ENCODE peak calls at places on chromosomes 16 and 17, in seven cellular contexts. R is PC-3, V is neuronal stem cell, E is DND-41, S is IMR-90, N is MM.1S, B is neural progenitor cell. F is an unnamed sample.

GRCh38 chr16:79184464-79184863 is 416.1 kb downstream of the MAF start:
- DNase-seq in N (no peak), R (no peak), B (no peak), V (no peak), S (no peak), E (no peak), F (no peak)

GRCh38 chr17:17783825-17784598 is 52.8 kb downstream of the SREBF1 start:
- DNase-seq in B (peak), V (peak), N (no peak), E (peak), R (no peak), S (no peak), F (no peak)

GRCh38 chr16:15770512-15770911 is 86.3 kb downstream of the MYH11 start:
- DNase-seq in S (peak), V (no peak), N (no peak), R (no peak), E (no peak), B (no peak), F (no peak)

GRCh38 chr17:58621174-58621573 is 70.7 kb downstream of the TEX14 start:
- DNase-seq in B (no peak), V (no peak), E (no peak), N (peak), S (no peak), R (no peak), F (no peak)

GRCh38 chr17:74840989-74841666 is 18.6 kb downstream of the GRIN2C start:
- DNase-seq in V (no peak), E (no peak), R (no peak), S (peak), B (peak), N (no peak), F (no peak)

GRCh38 chr17:20095366-20096080 is 86.4 kb downstream of the SPECC1 start:
- DNase-seq in B (peak), E (no peak), V (peak), N (no peak), R (peak), S (peak), F (peak)

GRCh38 chr16:21598676-21599157 is 660 bp upstream of the METTL9 start:
- DNase-seq in R (no peak), E (no peak), B (no peak), S (no peak), N (peak), V (no peak), F (no peak)

GRCh38 chr17:6660765-6661463 is 9.4 kb downstream of the C17orf100 start:
- DNase-seq in B (no peak), V (no peak), S (no peak), R (no peak), N (no peak), E (no peak), F (no peak)

GRCh38 chr17:39769974-39770587 is 32.3 kb downstream of the GRB7 start:
- DNase-seq in S (peak), V (no peak), R (peak), N (peak), E (peak), B (no peak), F (peak)

GRCh38 chr17:70599198-70599597 is 429.9 kb downstream of the KCNJ2 start:
- DNase-seq in B (no peak), S (no peak), R (no peak), N (no peak), E (no peak), V (no peak), F (no peak)

GRCh38 chr17:2963332-2964027 is 99.9 kb downstream of the OR1D5 start:
- DNase-seq in S (no peak), V (no peak), R (no peak), N (no peak), B (no peak), E (no peak), F (no peak)

GRCh38 chr17:1753767-1754429 is 8.0 kb upstream of the SERPINF1 start:
- DNase-seq in B (no peak), N (no peak), R (no peak), S (no peak), E (no peak), V (no peak), F (no peak)

GRCh38 chr16:15507299-15507958 is 73.0 kb downstream of the BMERB1 start:
- DNase-seq in R (no peak), V (no peak), N (no peak), B (no peak), S (peak), E (no peak), F (no peak)

GRCh38 chr17:81420769-81421462 is 25.7 kb downstream of the BAHCC1 start:
- DNase-seq in V (no peak), S (peak), E (no peak), N (no peak), B (no peak), R (no peak), F (no peak)

GRCh38 chr17:71472809-71473789 is 647.7 kb upstream of the SOX9 start:
- DNase-seq in E (peak), V (peak), R (peak), B (peak), S (peak), N (peak), F (peak)

GRCh38 chr17:47846741-47847340 is 4.1 kb downstream of the SP6 start:
- DNase-seq in N (no peak), R (no peak), V (no peak), E (no peak), S (no peak), B (peak), F (no peak)

GRCh38 chr16:58094791-58095574 is 34.2 kb downstream of the CFAP20 start:
- DNase-seq in E (no peak), V (no peak), S (no peak), N (no peak), B (no peak), R (no peak), F (no peak)

GRCh38 chr17:65988451-65988850 is 203.5 kb downstream of the CEP112 start:
- DNase-seq in N (no peak), V (no peak), S (no peak), B (no peak), R (no peak), E (no peak), F (no peak)

GRCh38 chr17:76506408-76507328 is 5.4 kb upstream of the RHBDF2 start:
- DNase-seq in E (peak), N (peak), S (peak), R (peak), B (peak), V (peak), F (peak)

GRCh38 chr16:19912445-19913305 is 28.0 kb upstream of the GPRC5B start:
- DNase-seq in N (no peak), R (peak), E (no peak), S (peak), B (no peak), V (no peak), F (peak)

GRCh38 chr17:64406321-64407200 is 15.9 kb upstream of the PECAM1 start:
- DNase-seq in S (no peak), B (peak), N (peak), E (no peak), R (peak), V (no peak), F (no peak)

GRCh38 chr17:48503747-48504146 is 27.1 kb downstream of the HOXB1 start:
- DNase-seq in R (no peak), E (no peak), B (no peak), N (no peak), S (peak), V (no peak), F (no peak)

GRCh38 chr17:784143-784542 is 2.0 kb downstream of the MRM3 start:
- DNase-seq in V (no peak), R (peak), S (peak), E (no peak), B (no peak), N (no peak), F (no peak)

GRCh38 chr16:11610580-11610979 is 23.9 kb upstream of the LITAF start:
- DNase-seq in R (no peak), N (no peak), V (no peak), B (no peak), S (no peak), E (no peak), F (no peak)

GRCh38 chr16:11614587-11615175 is 28.0 kb upstream of the LITAF start:
- DNase-seq in N (no peak), V (no peak), S (no peak), R (no peak), B (no peak), E (no peak), F (no peak)

GRCh38 chr16:11615756-11616447 is 29.2 kb upstream of the LITAF start:
- DNase-seq in B (no peak), N (no peak), R (no peak), E (no peak), S (peak), V (no peak), F (no peak)

GRCh38 chr16:11612110-11612981 is 25.6 kb upstream of the LITAF start:
- DNase-seq in B (no peak), S (no peak), E (no peak), R (no peak), V (no peak), N (peak), F (peak)

GRCh38 chr16:11613381-11614303 is 26.9 kb upstream of the LITAF start:
- DNase-seq in E (no peak), R (peak), S (no peak), V (no peak), N (no peak), B (no peak), F (no peak)
- H2AFZ ChIP-seq in E (no peak), R (no peak), S (peak), V (no peak), N (no peak), B (no peak), F (no peak)

DNA sequence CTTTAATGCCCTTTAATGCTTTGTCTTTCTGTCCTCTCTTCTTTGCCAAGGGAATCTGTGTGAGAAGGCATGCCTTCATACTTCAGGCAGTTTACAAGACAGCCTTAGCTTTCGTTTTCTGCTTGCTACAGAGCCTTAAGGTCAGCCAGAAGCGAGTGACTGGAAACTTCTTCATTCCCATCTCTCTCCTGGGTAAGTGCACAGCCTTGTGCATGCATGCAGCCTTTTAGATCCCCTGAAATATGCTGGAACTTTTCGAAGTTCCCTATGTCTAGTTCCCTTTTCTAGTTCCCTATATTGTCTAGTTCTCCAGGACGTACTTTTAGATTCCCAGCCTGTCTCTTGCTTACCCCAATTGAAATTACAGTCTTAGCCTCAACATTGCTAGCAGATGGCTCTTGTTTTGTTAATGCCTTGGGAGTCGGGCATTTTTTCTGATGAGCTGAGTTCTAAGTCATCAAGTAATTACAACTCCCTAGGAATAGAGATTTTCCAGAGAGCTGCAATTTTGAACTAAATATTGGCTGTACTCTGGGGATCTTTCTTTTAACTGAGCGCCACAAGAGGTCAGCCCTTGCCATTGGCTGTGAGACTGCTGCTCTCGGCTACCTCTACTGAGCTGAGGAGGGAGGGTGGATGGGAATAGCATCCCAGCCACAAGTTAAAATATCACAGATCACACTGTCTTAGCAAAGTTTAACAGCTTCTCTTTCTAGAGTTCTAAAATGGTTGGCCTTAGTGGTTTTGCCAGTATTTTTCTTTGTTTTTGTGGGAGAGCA is 22.7 kb upstream of the PPM1D start:
- DNase-seq in N (peak), S (peak), B (no peak), V (no peak), R (peak), E (no peak), F (no peak)
- H2AFZ ChIP-seq in N (peak), S (peak), B (peak), V (peak), R (peak), E (no peak), F (no peak)

GRCh38 chr16:65176603-65177002 is 54.7 kb upstream of the CDH11 start:
- DNase-seq in E (no peak), S (peak), B (no peak), R (no peak), V (no peak), N (no peak), F (no peak)
- H2AFZ ChIP-seq in E (no peak), S (no peak), B (no peak), R (no peak), V (no peak), N (no peak), F (no peak)

GRCh38 chr17:42270175-42270545 is 6.0 kb downstream of the STAT5B start:
- DNase-seq in R (no peak), N (no peak), S (no peak), B (no peak), E (no peak), V (no peak), F (no peak)
- H2AFZ ChIP-seq in R (no peak), N (no peak), S (no peak), B (no peak), E (no peak), V (no peak), F (no peak)

DNA sequence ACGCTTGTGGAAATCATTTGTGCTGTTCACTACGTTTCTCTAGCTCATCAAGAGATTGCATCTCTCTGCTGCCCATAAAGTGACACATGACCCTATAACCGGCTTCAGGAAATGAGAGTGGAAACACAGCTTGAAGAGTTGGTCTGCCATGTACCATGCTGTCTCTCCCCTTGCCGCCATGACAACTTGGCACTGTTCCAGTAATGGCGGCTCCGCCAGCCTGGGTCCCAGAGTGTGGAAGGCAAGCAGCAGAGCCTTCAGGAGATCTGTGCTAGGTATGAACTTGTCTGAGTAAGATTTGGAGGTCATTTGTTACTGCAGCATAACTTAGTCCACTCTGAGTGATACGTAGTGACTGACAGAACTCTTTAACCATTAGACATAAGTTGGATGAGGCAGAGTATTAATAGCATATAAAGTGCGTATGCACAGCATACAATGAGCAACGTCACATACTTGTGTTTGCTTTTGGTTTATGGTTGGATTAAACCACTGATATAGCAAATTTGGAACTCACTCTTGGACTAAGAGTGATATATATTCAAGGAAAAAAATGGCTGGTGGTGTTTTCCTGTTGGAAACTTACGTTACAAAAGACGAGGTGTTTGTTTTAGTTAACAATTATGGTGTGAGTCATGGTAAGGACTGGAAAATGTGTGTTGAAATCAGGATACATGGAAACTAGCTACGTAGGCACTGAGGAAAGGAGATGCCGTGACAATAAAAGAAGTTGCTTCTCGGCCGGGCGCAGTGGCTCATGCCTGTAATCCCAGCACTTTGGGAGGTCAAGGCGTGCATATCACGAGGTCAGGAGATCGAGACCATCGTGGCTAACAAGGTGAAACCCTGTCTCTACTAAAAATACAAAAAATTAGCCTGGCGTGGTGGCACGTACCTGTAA is 24.4 kb upstream of the PMP22 start:
- DNase-seq in R (peak), E (no peak), N (no peak), B (no peak), S (peak), V (no peak), F (no peak)
- H2AFZ ChIP-seq in R (peak), E (no peak), N (no peak), B (no peak), S (no peak), V (peak), F (no peak)

DNA sequence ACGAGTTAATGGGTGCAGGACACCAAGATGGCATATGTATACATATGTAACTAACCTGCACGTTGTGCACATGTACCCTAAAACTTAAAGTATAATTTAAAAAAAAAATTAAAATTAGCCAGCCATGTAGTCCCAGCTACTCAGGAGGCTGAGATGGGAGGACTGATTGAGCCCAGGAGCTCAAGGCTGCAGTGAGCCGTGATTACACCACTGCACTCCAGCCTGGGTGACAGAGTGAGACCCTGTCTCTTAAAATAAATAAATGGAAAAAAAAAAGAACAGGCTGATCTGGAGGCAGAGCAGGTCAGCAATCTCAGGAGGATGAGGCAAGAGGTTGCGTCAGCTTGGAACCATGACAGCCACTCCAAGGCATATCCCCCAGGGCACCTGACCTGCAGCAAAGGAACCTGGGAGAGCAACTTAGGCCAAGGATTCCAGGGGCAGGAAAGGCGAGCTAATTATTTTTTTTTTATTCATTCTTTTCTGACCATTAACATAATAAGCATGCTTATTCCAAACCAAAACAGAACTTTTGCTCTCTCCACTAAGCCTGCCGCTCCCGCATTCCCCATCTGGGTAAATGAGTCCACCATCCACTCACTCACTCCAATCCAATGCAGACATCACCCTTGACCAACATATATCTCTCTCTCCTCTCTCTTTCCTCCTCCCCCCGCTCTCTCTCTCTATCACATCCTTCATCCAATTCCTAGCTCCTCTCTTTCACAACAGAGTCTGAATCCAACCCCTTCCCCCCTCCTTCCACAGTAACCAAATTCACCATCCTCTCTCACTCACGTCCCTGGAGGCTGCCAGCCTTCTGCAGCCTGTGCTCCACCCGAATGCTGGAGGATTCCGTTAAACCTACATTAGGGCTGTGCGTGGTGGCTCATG is 47.7 kb downstream of the TK2 start:
- DNase-seq in E (no peak), R (no peak), B (no peak), N (no peak), V (no peak), S (peak), F (no peak)
- H2AFZ ChIP-seq in E (no peak), R (no peak), B (no peak), N (no peak), V (no peak), S (peak), F (no peak)

DNA sequence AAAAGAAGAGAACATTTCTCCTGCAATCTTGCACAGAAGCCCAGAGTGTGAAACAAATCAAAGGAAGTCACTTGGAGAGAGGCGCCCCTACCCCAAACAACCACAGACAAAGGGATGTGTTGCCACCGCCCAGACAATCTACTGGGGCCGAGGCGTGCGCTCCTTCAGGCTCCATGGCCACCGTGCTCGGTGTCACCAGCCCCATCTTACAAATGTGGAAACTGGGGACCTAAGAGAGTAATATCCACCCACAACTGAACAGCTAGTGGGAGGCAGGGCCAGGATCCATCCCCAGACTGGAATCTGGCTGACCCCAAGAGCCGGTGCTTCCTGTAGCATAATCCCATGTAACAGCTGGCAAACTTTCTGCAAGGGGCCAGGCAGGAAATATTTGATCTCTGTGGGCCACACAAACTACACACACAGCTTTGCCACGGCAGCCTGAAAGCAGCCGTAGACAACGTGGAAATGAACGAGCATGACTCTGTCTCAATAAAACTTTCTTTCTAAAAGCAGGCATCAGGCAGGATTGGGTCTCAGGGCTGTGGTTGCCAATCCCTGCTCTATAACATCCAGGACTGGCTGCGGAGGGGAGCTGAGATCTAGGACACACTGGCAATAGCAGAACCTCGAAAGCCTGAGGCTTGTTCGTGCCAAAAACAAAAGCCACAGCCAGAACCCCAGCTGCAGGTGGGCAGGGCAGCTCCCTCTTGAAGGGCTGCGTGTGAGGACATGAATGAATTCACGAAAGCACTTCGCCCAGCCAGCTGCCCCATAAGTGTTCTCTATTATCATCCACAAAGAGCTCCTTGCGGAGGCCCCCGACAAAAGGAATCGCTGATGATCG is 26.6 kb upstream of the GINS2 start:
- DNase-seq in R (no peak), B (peak), V (no peak), N (no peak), S (peak), E (peak), F (no peak)
- H2AFZ ChIP-seq in R (no peak), B (peak), V (peak), N (no peak), S (peak), E (no peak), F (no peak)

GRCh38 chr16:51757124-51757470 is 606.0 kb upstream of the SALL1 start:
- DNase-seq in V (no peak), B (no peak), R (no peak), S (no peak), E (no peak), N (no peak), F (no peak)
- H2AFZ ChIP-seq in V (no peak), B (no peak), R (no peak), S (no peak), E (no peak), N (no peak), F (no peak)

GRCh38 chr16:81526935-81527334 is 82.3 kb downstream of the CMIP start:
- DNase-seq in S (peak), V (no peak), E (no peak), B (no peak), N (no peak), R (no peak), F (no peak)
- H2AFZ ChIP-seq in S (no peak), V (no peak), E (no peak), B (no peak), N (no peak), R (no peak), F (no peak)

GRCh38 chr17:78250891-78251772 is 19.7 kb downstream of the TMEM235 start:
- DNase-seq in S (peak), E (peak), B (peak), V (peak), N (peak), R (peak), F (peak)

GRCh38 chr17:78247304-78247703 is 15.9 kb downstream of the TMEM235 start:
- DNase-seq in N (no peak), R (no peak), B (no peak), E (no peak), S (no peak), V (no peak), F (no peak)

GRCh38 chr17:78249836-78250806 is 18.7 kb downstream of the TMEM235 start:
- DNase-seq in N (no peak), R (no peak), S (no peak), V (no peak), B (no peak), E (no peak), F (no peak)

GRCh38 chr17:78248051-78248914 is 16.9 kb downstream of the TMEM235 start:
- DNase-seq in N (no peak), S (no peak), R (no peak), V (no peak), B (no peak), E (no peak), F (no peak)

GRCh38 chr17:78249074-78249835 is 17.8 kb downstream of the TMEM235 start:
- DNase-seq in V (no peak), B (no peak), S (no peak), R (no peak), N (no peak), E (no peak), F (no peak)
- H2AFZ ChIP-seq in V (no peak), B (no peak), S (peak), R (no peak), N (no peak), E (no peak), F (no peak)

F was measured in HCT116.